ENCODE peak calls at places on chromosomes 16 and 17, in eight cellular contexts. Z, R, P, C, E, M, O and K are unnamed samples. For H3K27me3, the result is how much of the 10 kb centered on the place peaks cover.

GRCh38 chr17:350706-351435 is 1.7 kb downstream of the RPH3AL start:
- DNase-seq in M (peak), Z (peak), O (peak), E (peak), P (no peak), R (no peak), C (peak), K (no peak)

GRCh38 chr17:64278614-64279013 is 15.6 kb upstream of the TEX2 start:
- DNase-seq in C (peak), O (no peak), M (no peak), E (no peak), R (peak), P (no peak), Z (peak), K (no peak)

GRCh38 chr17:56047321-56047720 is 106.0 kb upstream of the ANKFN1 start:
- DNase-seq in R (no peak), C (no peak), O (no peak), E (no peak), Z (no peak), M (no peak), P (no peak), K (no peak)

GRCh38 chr17:5049314-5049819 is 14.1 kb upstream of the SLC52A1 start:
- DNase-seq in O (no peak), E (no peak), Z (no peak), M (no peak), P (no peak), R (no peak), C (no peak), K (no peak)

GRCh38 chr17:78882546-78883089 is 20.4 kb downstream of the CEP295NL start:
- DNase-seq in M (no peak), C (no peak), Z (no peak), R (no peak), O (peak), E (peak), P (no peak), K (no peak)

GRCh38 chr17:17151962-17152361 is 54.2 kb downstream of the PLD6 start:
- DNase-seq in R (peak), M (peak), E (peak), C (peak), P (no peak), O (peak), Z (peak), K (peak)

GRCh38 chr16:15757630-15758251 is 99.1 kb downstream of the MYH11 start:
- DNase-seq in M (no peak), O (no peak), Z (no peak), C (no peak), R (no peak), P (no peak), E (no peak), K (no peak)

GRCh38 chr16:68715471-68715870 is 21.6 kb upstream of the CDH1 start:
- DNase-seq in E (no peak), C (peak), P (no peak), R (no peak), Z (no peak), O (no peak), M (no peak), K (no peak)

GRCh38 chr16:56332464-56333079 is 92.8 kb downstream of the AMFR start:
- DNase-seq in O (peak), C (peak), M (peak), Z (peak), R (peak), P (peak), E (no peak), K (no peak)

GRCh38 chr17:73770115-73770848 is 126.0 kb upstream of the SDK2 start:
- DNase-seq in O (peak), P (no peak), M (peak), E (peak), R (peak), C (peak), Z (peak), K (peak)

GRCh38 chr16:88347656-88348376 is 34.9 kb upstream of the ZNF469 start:
- DNase-seq in P (no peak), C (no peak), M (no peak), O (no peak), E (no peak), R (no peak), Z (no peak), K (no peak)

GRCh38 chr16:49560018-49560830 is 186.6 kb downstream of the C16orf78 start:
- DNase-seq in Z (no peak), P (no peak), E (no peak), O (no peak), R (no peak), C (peak), M (no peak), K (no peak)

GRCh38 chr17:42509409-42509808 is 26.6 kb upstream of the NAGLU start:
- DNase-seq in R (no peak), E (no peak), Z (no peak), C (no peak), M (no peak), O (no peak), P (no peak), K (no peak)

GRCh38 chr17:51572115-51572514 is 311.8 kb downstream of the UTP18 start:
- DNase-seq in P (no peak), C (no peak), M (no peak), R (no peak), E (no peak), Z (no peak), O (no peak), K (no peak)

GRCh38 chr16:9047689-9048301 is 43.6 kb upstream of the HAPSTR1 start:
- DNase-seq in E (peak), O (peak), M (peak), R (peak), P (peak), C (peak), Z (peak), K (peak)

GRCh38 chr17:9115446-9116265 is 94.3 kb downstream of the NTN1 start:
- DNase-seq in O (peak), E (peak), R (peak), P (peak), M (peak), C (peak), Z (no peak), K (peak)

GRCh38 chr16:49345829-49346228 is 27.8 kb upstream of the C16orf78 start:
- DNase-seq in M (no peak), O (no peak), E (no peak), R (no peak), P (peak), Z (peak), C (peak), K (no peak)

GRCh38 chr17:34201767-34202166 is 53.3 kb upstream of the CCL2 start:
- DNase-seq in O (no peak), R (no peak), C (no peak), Z (no peak), M (no peak), E (no peak), P (no peak), K (no peak)

GRCh38 chr17:46795379-46795952 is 23.0 kb downstream of the WNT3 start:
- DNase-seq in O (no peak), E (no peak), R (no peak), C (no peak), Z (peak), M (peak), P (no peak), K (no peak)

GRCh38 chr17:65027305-65027704 is 29.2 kb downstream of the GNA13 start:
- DNase-seq in C (peak), O (no peak), R (peak), E (no peak), P (peak), Z (peak), M (no peak), K (no peak)

GRCh38 chr16:89004209-89004831 is 27.3 kb upstream of the CBFA2T3 start:
- DNase-seq in Z (no peak), M (no peak), C (peak), E (no peak), R (no peak), P (peak), O (no peak), K (no peak)

GRCh38 chr17:72387487-72387886 is 266.7 kb downstream of the SOX9 start:
- DNase-seq in E (no peak), M (no peak), Z (peak), R (peak), C (peak), O (no peak), P (no peak), K (no peak)

GRCh38 chr17:6098466-6099180 is 28.4 kb downstream of the WSCD1 start:
- DNase-seq in M (peak), Z (no peak), E (peak), C (peak), R (no peak), O (peak), P (peak), K (no peak)

GRCh38 chr17:56982312-56982711 is 4.4 kb downstream of the SCPEP1 start:
- DNase-seq in Z (no peak), M (no peak), E (no peak), O (no peak), C (no peak), R (no peak), P (no peak), K (no peak)

GRCh38 chr16:56610017-56610608 is 1.7 kb downstream of the MT2A start:
- DNase-seq in Z (peak), R (peak), E (peak), O (peak), P (no peak), C (peak), M (no peak), K (no peak)

GRCh38 chr17:32495347-32496253 is 8.8 kb downstream of the CDK5R1 start:
- DNase-seq in Z (no peak), R (peak), O (peak), M (peak), P (peak), C (peak), E (peak), K (no peak)

GRCh38 chr16:78988361-78988992 is 612.1 kb downstream of the MAF start:
- DNase-seq in M (no peak), E (no peak), O (no peak), P (peak), C (no peak), Z (no peak), R (no peak), K (no peak)

GRCh38 chr17:70454377-70454776 is 285.0 kb downstream of the KCNJ2 start:
- DNase-seq in M (no peak), O (no peak), C (no peak), E (no peak), R (no peak), Z (no peak), P (no peak), K (no peak)

GRCh38 chr17:83065660-83066542 is 13.5 kb upstream of the METRNL start:
- DNase-seq in C (no peak), R (no peak), M (peak), E (no peak), P (no peak), O (peak), Z (no peak), K (no peak)

GRCh38 chr17:7026471-7027115 is 3.7 kb downstream of the BCL6B start:
- DNase-seq in Z (no peak), P (no peak), E (no peak), R (no peak), M (no peak), C (no peak), O (no peak), K (no peak)

GRCh38 chr16:57720142-57720575 is 15.4 kb upstream of the KATNB1 start:
- DNase-seq in E (no peak), Z (peak), M (peak), R (peak), C (peak), O (no peak), P (peak), K (no peak)

GRCh38 chr16:58352690-58353089 is 39.6 kb upstream of the GINS3 start:
- DNase-seq in M (no peak), E (no peak), R (no peak), O (no peak), P (no peak), Z (no peak), C (no peak), K (no peak)

GRCh38 chr17:45935197-45935709 is 40.9 kb downstream of the MAPT start:
- DNase-seq in Z (no peak), O (no peak), P (no peak), E (no peak), R (no peak), C (no peak), M (no peak), K (no peak)

GRCh38 chr17:48578616-48579560 is 738 bp upstream of the HOXB4 start:
- DNase-seq in R (peak), P (no peak), E (no peak), O (no peak), M (no peak), Z (no peak), C (no peak), K (no peak)
- TF ChIP-seq CTCF in R (no peak), P (no peak), E (no peak), O (no peak), M (no peak), Z (no peak), C (no peak), K (no peak)

GRCh38 chr17:41001795-41002194 is 2.1 kb upstream of the KRTAP3-2 start:
- DNase-seq in R (no peak), M (no peak), P (no peak), C (no peak), O (no peak), E (no peak), Z (no peak), K (no peak)
- H3K27me3 ChIP-seq in R (under half), M (under half), P (under half), C (under half), O (under half), E (under half), Z (under half), K (under half)

GRCh38 chr16:5216681-5217080 is 119.1 kb upstream of the EEF2KMT start:
- DNase-seq in Z (no peak), O (no peak), M (no peak), R (no peak), C (no peak), P (no peak), E (no peak), K (no peak)

GRCh38 chr16:5220705-5221104 is 123.1 kb upstream of the EEF2KMT start:
- DNase-seq in P (no peak), M (no peak), O (no peak), Z (no peak), C (no peak), E (no peak), R (no peak), K (no peak)

GRCh38 chr16:5214466-5214865 is 116.9 kb upstream of the EEF2KMT start:
- DNase-seq in E (no peak), M (no peak), R (no peak), O (no peak), C (no peak), P (no peak), Z (no peak), K (no peak)

GRCh38 chr16:5215911-5216310 is 118.3 kb upstream of the EEF2KMT start:
- DNase-seq in O (no peak), E (no peak), Z (no peak), C (no peak), M (no peak), P (peak), R (no peak), K (no peak)
- TF ChIP-seq CTCF in O (no peak), E (no peak), Z (no peak), C (no peak), M (no peak), P (no peak), R (no peak), K (no peak)

GRCh38 chr16:2472488-2472864 is 1.4 kb downstream of the NTN3 start:
- DNase-seq in R (no peak), M (no peak), Z (no peak), E (no peak), O (no peak), P (no peak), C (no peak), K (no peak)

GRCh38 chr16:2473999-2474876 is 689 bp upstream of the TBC1D24 start:
- DNase-seq in M (peak), R (peak), Z (peak), P (peak), C (peak), E (no peak), O (peak), K (no peak)

GRCh38 chr16:2473425-2473926 is 1.5 kb upstream of the TBC1D24 start:
- DNase-seq in E (no peak), Z (peak), P (peak), M (no peak), O (no peak), C (no peak), R (no peak), K (no peak)

GRCh38 chr16:2471653-2472487 is 773 bp downstream of the NTN3 start:
- DNase-seq in O (no peak), R (no peak), E (no peak), C (no peak), Z (no peak), P (peak), M (no peak), K (no peak)

GRCh38 chr16:2472885-2473284 is 1.8 kb downstream of the NTN3 start:
- DNase-seq in R (no peak), C (no peak), M (no peak), O (no peak), Z (no peak), E (no peak), P (no peak), K (no peak)
- H3K27me3 ChIP-seq in R (under half), C (under half), M (under half), O (under half), Z (under half), E (under half), P (half or more), K (under half)

GRCh38 chr17:58381124-58381838 is 29.3 kb upstream of the SUPT4H1 start:
- DNase-seq in C (peak), Z (no peak), P (no peak), R (no peak), E (no peak), O (no peak), M (peak), K (no peak)
- TF ChIP-seq CTCF in C (no peak), Z (no peak), P (no peak), R (no peak), E (no peak), O (no peak), M (no peak), K (no peak)

DNA sequence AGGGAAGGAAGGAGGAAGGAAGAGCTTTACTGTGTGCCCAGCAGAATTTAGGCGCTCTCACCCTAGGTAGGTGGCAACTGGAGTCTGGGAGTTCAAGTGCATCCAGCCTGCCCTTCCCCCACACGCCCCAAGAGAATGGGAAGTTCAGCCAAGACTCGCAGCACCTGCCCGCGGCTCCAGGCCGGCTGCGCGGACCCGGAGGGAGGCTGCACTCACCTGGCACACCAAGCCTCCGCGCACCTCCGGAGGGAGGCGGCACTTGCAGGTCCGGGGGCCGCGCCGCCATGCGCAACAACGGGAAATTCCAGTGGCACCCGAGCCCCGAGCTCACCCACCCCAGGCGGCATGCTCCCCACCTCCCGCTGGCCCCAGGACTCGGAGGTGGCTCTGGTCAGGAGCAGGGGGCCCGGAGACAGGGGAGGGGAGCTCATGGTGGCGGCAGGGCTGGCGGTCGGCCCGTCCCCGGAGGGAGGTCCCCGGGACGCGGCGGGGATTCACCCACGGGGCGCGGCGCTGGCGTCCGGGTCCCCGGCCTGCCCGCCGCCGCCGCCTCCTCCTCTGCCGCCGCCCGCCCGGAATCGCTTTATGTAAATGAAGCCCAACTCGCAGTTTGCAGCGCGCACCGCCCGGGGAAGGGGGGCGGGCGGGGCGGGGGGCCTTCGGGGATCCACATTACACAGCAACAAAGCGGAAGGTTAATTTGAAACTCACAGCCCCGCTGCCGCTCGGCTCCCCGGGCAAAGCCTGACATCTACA is at the start of gene ZFHX3:
- DNase-seq in O (peak), Z (peak), E (peak), C (peak), M (peak), R (peak), P (peak), K (no peak)
- H3K27me3 ChIP-seq in O (under half), Z (under half), E (under half), C (under half), M (under half), R (under half), P (half or more), K (under half)

DNA sequence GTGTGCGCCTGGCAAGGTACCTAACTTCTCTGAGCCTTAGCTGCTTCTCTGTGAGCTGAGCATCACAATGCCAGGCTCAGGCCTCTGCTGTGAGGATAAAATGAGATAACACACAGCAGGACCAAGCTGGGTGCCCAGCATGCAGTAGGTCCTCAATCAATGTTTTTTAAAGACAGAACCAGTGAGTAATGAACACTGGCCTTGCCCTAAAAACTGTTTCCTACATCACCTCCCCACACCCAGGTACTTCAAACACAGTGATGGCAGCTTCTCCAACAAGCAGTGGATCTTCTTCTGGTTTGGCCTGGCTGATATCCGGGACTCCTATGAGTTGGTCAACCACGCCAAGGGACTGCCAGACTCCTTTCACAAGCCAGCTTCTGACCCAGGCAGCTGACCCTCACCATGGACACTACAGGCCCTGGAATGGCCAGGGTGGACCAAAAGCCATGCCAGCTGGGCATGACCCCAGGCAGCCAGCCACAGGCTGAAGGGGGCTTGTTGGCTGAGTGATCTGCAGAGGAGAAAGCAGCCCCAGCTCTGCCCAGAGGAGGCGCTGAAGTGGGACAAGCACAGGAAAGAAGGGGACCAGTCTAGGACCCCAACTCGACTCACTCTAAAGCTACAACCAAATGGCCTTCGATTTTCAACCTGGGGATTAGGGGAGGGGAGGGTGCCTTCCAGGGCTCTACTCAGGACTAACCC is 3.9 kb downstream of the NAGS start:
- DNase-seq in Z (no peak), M (no peak), C (no peak), E (no peak), P (no peak), O (no peak), R (no peak), K (no peak)
- TF ChIP-seq CTCF in Z (no peak), M (no peak), C (no peak), E (no peak), P (no peak), O (no peak), R (no peak), K (no peak)

GRCh38 chr16:86186361-86186760 is 287.4 kb downstream of the IRF8 start:
- DNase-seq in R (no peak), C (no peak), O (no peak), E (no peak), P (no peak), M (no peak), Z (no peak), K (no peak)
- H3K27me3 ChIP-seq in R (under half), C (under half), O (under half), E (under half), P (under half), M (under half), Z (half or more), K (under half)